ENCODE peak calls at places on chromosome 10, in ten cellular contexts. H, O, Y, G, F, B, N, J, S and E are unnamed samples. For H3K4me1 and H3K9me3, the result is how much of the 10 kb centered on the place peaks cover.

GRCh38 chr10:84715911-84716310 is 387.5 kb downstream of the CCSER2 start:
- DNase-seq in H (no peak), O (no peak), Y (no peak), G (peak), F (no peak), B (no peak), N (no peak), J (peak), S (no peak), E (peak)

GRCh38 chr10:22682237-22683192 is 31.9 kb downstream of the PIP4K2A start:
- DNase-seq in H (no peak), O (no peak), Y (no peak), G (peak), F (no peak), B (peak), N (no peak), J (no peak), S (peak), E (peak)

GRCh38 chr10:11782793-11783557 is 40.2 kb upstream of the PROSER2 start:
- DNase-seq in H (no peak), O (peak), Y (no peak), G (peak), F (no peak), B (peak), N (no peak), J (no peak), S (no peak), E (peak)

GRCh38 chr10:118488710-118489497 is 106.5 kb downstream of the PRLHR start:
- DNase-seq in H (no peak), O (no peak), Y (no peak), G (no peak), F (no peak), B (no peak), N (no peak), J (no peak), S (no peak), E (no peak)

GRCh38 chr10:69186524-69186923 is 6.5 kb downstream of the SUPV3L1 start:
- DNase-seq in H (no peak), O (no peak), Y (no peak), G (no peak), F (no peak), B (no peak), N (no peak), J (no peak), S (no peak), E (no peak)

GRCh38 chr10:89115876-89116627 is 91.1 kb downstream of the CH25H start:
- DNase-seq in H (no peak), O (no peak), Y (no peak), G (peak), F (no peak), B (no peak), N (no peak), J (no peak), S (no peak), E (no peak)

GRCh38 chr10:11105676-11106004 is 88.0 kb downstream of the CELF2 start:
- DNase-seq in H (no peak), O (no peak), Y (no peak), G (no peak), F (no peak), B (no peak), N (no peak), J (no peak), S (no peak), E (no peak)

GRCh38 chr10:21993360-21994001 is 10.0 kb downstream of the DNAJC1 start:
- DNase-seq in H (no peak), O (no peak), Y (no peak), G (peak), F (no peak), B (peak), N (no peak), J (no peak), S (no peak), E (peak)

GRCh38 chr10:103781329-103782061 is 73.9 kb downstream of the SH3PXD2A start:
- DNase-seq in H (no peak), O (no peak), Y (no peak), G (peak), F (no peak), B (no peak), N (no peak), J (peak), S (no peak), E (peak)

GRCh38 chr10:116146374-116146773 is 126.6 kb downstream of the GFRA1 start:
- DNase-seq in H (no peak), O (no peak), Y (no peak), G (no peak), F (no peak), B (no peak), N (no peak), J (no peak), S (no peak), E (no peak)

GRCh38 chr10:24642921-24643678 is 80.6 kb downstream of the ARHGAP21 start:
- DNase-seq in H (no peak), O (peak), Y (no peak), G (peak), F (no peak), B (peak), N (no peak), J (peak), S (no peak), E (peak)

GRCh38 chr10:121668336-121669009 is 70.2 kb upstream of the FGFR2 start:
- DNase-seq in H (peak), O (peak), Y (peak), G (no peak), F (peak), B (no peak), N (no peak), J (peak), S (no peak), E (peak)

GRCh38 chr10:112261281-112261822 is 21.8 kb upstream of the TECTB start:
- DNase-seq in H (no peak), O (no peak), Y (no peak), G (no peak), F (no peak), B (no peak), N (no peak), J (no peak), S (no peak), E (peak)

GRCh38 chr10:24207781-24208611 is 942 bp upstream of the KIAA1217 start:
- DNase-seq in H (no peak), O (peak), Y (no peak), G (peak), F (peak), B (no peak), N (no peak), J (peak), S (no peak), E (peak)

GRCh38 chr10:72694476-72695369 is 2.8 kb downstream of the MCU start:
- DNase-seq in H (no peak), O (peak), Y (no peak), G (peak), F (no peak), B (peak), N (no peak), J (no peak), S (no peak), E (peak)

GRCh38 chr10:63206997-63207952 is 74.1 kb downstream of the NRBF2 start:
- DNase-seq in H (peak), O (peak), Y (no peak), G (no peak), F (no peak), B (no peak), N (no peak), J (peak), S (no peak), E (peak)

GRCh38 chr10:72424561-72424960 is 69.8 kb upstream of the DNAJB12 start:
- DNase-seq in H (no peak), O (no peak), Y (no peak), G (no peak), F (no peak), B (no peak), N (no peak), J (no peak), S (no peak), E (no peak)

GRCh38 chr10:56698506-56698905 is 337.4 kb upstream of the ZWINT start:
- DNase-seq in H (no peak), O (no peak), Y (no peak), G (no peak), F (no peak), B (no peak), N (no peak), J (no peak), S (no peak), E (no peak)

GRCh38 chr10:113890769-113891168 is 36.3 kb downstream of the NHLRC2 start:
- DNase-seq in H (no peak), O (no peak), Y (no peak), G (no peak), F (no peak), B (no peak), N (no peak), J (no peak), S (no peak), E (no peak)

GRCh38 chr10:132274581-132274980 is 33.2 kb downstream of the STK32C start:
- DNase-seq in H (peak), O (no peak), Y (no peak), G (no peak), F (no peak), B (no peak), N (peak), J (no peak), S (no peak), E (no peak)

GRCh38 chr10:132273966-132274365 is 33.8 kb downstream of the STK32C start:
- DNase-seq in H (peak), O (no peak), Y (no peak), G (no peak), F (no peak), B (no peak), N (peak), J (no peak), S (no peak), E (no peak)

GRCh38 chr10:132272767-132273090 is 35.0 kb downstream of the STK32C start:
- DNase-seq in H (no peak), O (no peak), Y (no peak), G (no peak), F (no peak), B (no peak), N (peak), J (no peak), S (no peak), E (no peak)

GRCh38 chr10:132272061-132272766 is 35.5 kb downstream of the STK32C start:
- DNase-seq in H (peak), O (no peak), Y (no peak), G (no peak), F (no peak), B (no peak), N (peak), J (peak), S (no peak), E (no peak)

GRCh38 chr10:132273304-132273944 is 34.3 kb downstream of the STK32C start:
- DNase-seq in H (no peak), O (no peak), Y (no peak), G (no peak), F (no peak), B (no peak), N (no peak), J (no peak), S (no peak), E (no peak)
- H3K4me1 ChIP-seq in H (under half), O (under half), Y (under half), G (under half), F (under half), B (under half), N (under half), J (under half), S (under half), E (under half)

GRCh38 chr10:31074357-31075065 is 42.8 kb upstream of the ZNF438 start:
- DNase-seq in H (no peak), O (no peak), Y (no peak), G (no peak), F (no peak), B (no peak), N (no peak), J (no peak), S (no peak), E (no peak)
- H3K27ac ChIP-seq in H (peak), O (no peak), Y (peak), G (no peak), F (no peak), B (no peak), N (no peak), J (no peak), S (no peak), E (no peak)

DNA sequence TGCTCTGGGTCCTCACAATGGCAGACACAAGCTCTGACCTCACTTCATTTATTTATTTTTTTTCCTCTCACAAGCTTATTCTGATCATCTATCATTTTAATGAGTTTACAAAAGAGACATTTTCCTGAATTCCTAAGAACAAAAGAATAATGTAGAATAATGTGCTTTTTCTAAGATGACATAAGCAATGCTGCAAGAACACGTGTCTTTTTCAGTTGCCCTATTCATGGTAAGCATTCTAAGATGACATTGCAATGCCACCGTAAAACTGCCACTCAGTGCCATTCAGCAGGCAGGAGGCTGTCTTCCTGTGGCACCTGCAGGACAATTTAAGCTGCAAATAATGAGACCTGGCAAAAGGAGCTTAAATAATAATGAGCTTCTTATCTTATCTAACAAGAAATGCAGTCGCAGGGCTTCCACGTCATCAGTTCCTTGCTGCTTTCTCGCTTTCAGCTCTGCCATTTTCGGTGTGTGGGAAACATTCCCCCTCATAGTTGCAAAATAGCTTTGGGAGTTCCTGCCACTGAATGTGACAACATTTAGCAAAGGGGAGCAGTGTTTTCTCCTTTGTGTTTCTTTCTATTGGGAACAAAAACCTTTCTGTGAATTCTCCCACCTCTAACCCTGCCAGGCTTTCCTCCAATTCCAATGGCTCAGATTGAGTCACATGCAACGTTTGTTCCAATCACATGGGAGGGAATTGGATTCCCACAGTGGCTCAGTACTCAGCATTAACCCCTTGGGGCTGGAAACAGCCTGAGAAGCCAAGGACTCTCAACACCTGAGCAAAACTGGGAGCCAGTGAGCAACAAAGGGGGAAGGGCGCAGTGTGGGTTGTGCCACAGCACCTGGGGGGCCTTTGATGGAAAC is 113.1 kb downstream of the SEC23IP start:
- DNase-seq in H (no peak), O (no peak), Y (no peak), G (peak), F (no peak), B (no peak), N (no peak), J (no peak), S (no peak), E (peak)
- H3K9me3 ChIP-seq in H (under half), O (under half), Y (under half), G (under half), F (under half), B (under half), N (under half), J (under half), S (under half), E (under half)

GRCh38 chr10:29257106-29257783 is 31.6 kb upstream of the LYZL1 start:
- DNase-seq in H (peak), O (peak), Y (peak), G (peak), F (peak), B (no peak), N (no peak), J (no peak), S (no peak), E (no peak)

GRCh38 chr10:29255117-29255516 is 33.8 kb upstream of the LYZL1 start:
- DNase-seq in H (no peak), O (no peak), Y (no peak), G (no peak), F (no peak), B (no peak), N (no peak), J (no peak), S (no peak), E (no peak)

GRCh38 chr10:29257784-29258135 is 31.1 kb upstream of the LYZL1 start:
- DNase-seq in H (no peak), O (no peak), Y (no peak), G (no peak), F (no peak), B (no peak), N (no peak), J (no peak), S (no peak), E (no peak)

GRCh38 chr10:29256019-29256418 is 32.9 kb upstream of the LYZL1 start:
- DNase-seq in H (no peak), O (no peak), Y (no peak), G (no peak), F (no peak), B (no peak), N (no peak), J (no peak), S (no peak), E (no peak)

DNA sequence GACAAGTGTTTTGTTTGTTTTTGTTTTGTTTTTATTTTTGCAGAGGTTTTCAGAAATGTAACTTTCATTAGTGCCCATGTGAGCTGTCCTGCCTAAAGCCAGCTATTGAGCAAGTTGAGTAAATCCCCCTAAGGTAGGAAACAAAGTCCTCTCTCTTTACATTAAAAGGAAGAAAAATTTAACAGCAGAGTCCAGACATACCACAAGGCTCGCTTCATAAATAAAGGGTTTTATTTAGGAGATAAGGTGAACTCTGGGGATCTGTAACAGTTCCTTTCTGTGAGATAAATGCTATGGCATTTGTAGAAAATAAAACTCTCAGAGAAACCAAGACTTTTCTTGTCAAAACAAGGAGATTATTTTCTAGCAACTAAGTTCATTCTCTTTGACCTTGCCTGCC is 32.3 kb upstream of the LYZL1 start:
- DNase-seq in H (no peak), O (no peak), Y (no peak), G (no peak), F (no peak), B (no peak), N (no peak), J (no peak), S (no peak), E (no peak)
- H3K4me1 ChIP-seq in H (under half), O (under half), Y (under half), G (under half), F (under half), B (under half), N (under half), J (under half), S (under half), E (under half)

GRCh38 chr10:79328147-79328701 is 19.0 kb upstream of the PPIF start:
- DNase-seq in H (no peak), O (no peak), Y (no peak), G (no peak), F (no peak), B (no peak), N (no peak), J (no peak), S (no peak), E (no peak)
- H3K27ac ChIP-seq in H (no peak), O (no peak), Y (no peak), G (peak), F (no peak), B (no peak), N (no peak), J (no peak), S (no peak), E (no peak)

GRCh38 chr10:133467286-133467911 is 13.7 kb downstream of the SCART1 start:
- DNase-seq in H (no peak), O (no peak), Y (peak), G (no peak), F (no peak), B (no peak), N (no peak), J (no peak), S (no peak), E (no peak)
- H3K9me3 ChIP-seq in H (under half), O (under half), Y (under half), G (under half), F (under half), B (under half), N (under half), J (under half), S (under half), E (under half)

GRCh38 chr10:4765428-4765827 is 60.6 kb upstream of the AKR1E2 start:
- DNase-seq in H (no peak), O (no peak), Y (no peak), G (no peak), F (no peak), B (no peak), N (no peak), J (no peak), S (no peak), E (no peak)
- H3K4me1 ChIP-seq in H (under half), O (under half), Y (under half), G (under half), F (under half), B (under half), N (under half), J (under half), S (under half), E (under half)

GRCh38 chr10:60035984-60036383 is 129.6 kb upstream of the CCDC6 start:
- DNase-seq in H (no peak), O (no peak), Y (no peak), G (no peak), F (no peak), B (no peak), N (no peak), J (no peak), S (no peak), E (no peak)

GRCh38 chr10:60029441-60029840 is 123.1 kb upstream of the CCDC6 start:
- DNase-seq in H (no peak), O (no peak), Y (no peak), G (no peak), F (no peak), B (no peak), N (no peak), J (no peak), S (no peak), E (no peak)

GRCh38 chr10:60032723-60033122 is 126.4 kb upstream of the CCDC6 start:
- DNase-seq in H (peak), O (peak), Y (no peak), G (peak), F (peak), B (peak), N (no peak), J (peak), S (peak), E (peak)

GRCh38 chr10:60031664-60032063 is 125.3 kb upstream of the CCDC6 start:
- DNase-seq in H (no peak), O (no peak), Y (no peak), G (no peak), F (no peak), B (no peak), N (no peak), J (no peak), S (no peak), E (no peak)
- H3K27ac ChIP-seq in H (peak), O (no peak), Y (no peak), G (no peak), F (no peak), B (no peak), N (no peak), J (no peak), S (no peak), E (no peak)

GRCh38 chr10:133466683-133467275 is 13.0 kb downstream of the SCART1 start:
- DNase-seq in H (no peak), O (no peak), Y (peak), G (no peak), F (no peak), B (no peak), N (no peak), J (no peak), S (no peak), E (no peak)
- H3K9me3 ChIP-seq in H (under half), O (under half), Y (under half), G (under half), F (under half), B (under half), N (under half), J (under half), S (under half), E (under half)